ENCODE peak calls at places on chromosomes 3 and 15, in six cellular contexts. L, D, A, J, K and Q are unnamed samples. For H3K4me1, the result is how much of the 10 kb centered on the place peaks cover.

GRCh38 chr3:58521917-58522680 is 14.9 kb downstream of the ACOX2 start:
- DNase-seq in L (no peak), D (no peak), A (no peak), J (no peak), K (no peak), Q (no peak)

GRCh38 chr15:96323250-96324162 is 7.0 kb upstream of the NR2F2 start:
- DNase-seq in L (no peak), D (no peak), A (no peak), J (no peak), K (no peak), Q (no peak)

GRCh38 chr3:105614288-105615030 is 247.8 kb downstream of the ALCAM start:
- DNase-seq in L (no peak), D (no peak), A (no peak), J (no peak), K (peak), Q (no peak)

GRCh38 chr3:16692486-16693378 is 87.5 kb upstream of the DAZL start:
- DNase-seq in L (no peak), D (no peak), A (no peak), J (no peak), K (no peak), Q (no peak)

GRCh38 chr3:43968465-43968864 is 273.2 kb upstream of the TOPAZ1 start:
- DNase-seq in L (no peak), D (no peak), A (no peak), J (no peak), K (no peak), Q (no peak)

GRCh38 chr3:50525987-50526386 is 22.6 kb upstream of the CACNA2D2 start:
- DNase-seq in L (peak), D (no peak), A (peak), J (peak), K (no peak), Q (no peak)

GRCh38 chr3:151425640-151426336 is 35.1 kb downstream of the IGSF10 start:
- DNase-seq in L (no peak), D (no peak), A (no peak), J (no peak), K (no peak), Q (peak)

GRCh38 chr3:39505866-39506738 is 38.6 kb downstream of the MOBP start:
- DNase-seq in L (no peak), D (no peak), A (no peak), J (no peak), K (no peak), Q (no peak)

GRCh38 chr3:24043985-24044384 is 98.9 kb downstream of the NR1D2 start:
- DNase-seq in L (no peak), D (no peak), A (no peak), J (no peak), K (no peak), Q (no peak)

GRCh38 chr15:79027532-79028410 is 62.8 kb downstream of the RASGRF1 start:
- DNase-seq in L (no peak), D (no peak), A (no peak), J (no peak), K (no peak), Q (no peak)

GRCh38 chr3:17605032-17605431 is 137.4 kb downstream of the TBC1D5 start:
- DNase-seq in L (no peak), D (no peak), A (no peak), J (peak), K (no peak), Q (no peak)

GRCh38 chr3:19543212-19543841 is 390.7 kb downstream of the EFHB start:
- DNase-seq in L (peak), D (no peak), A (no peak), J (peak), K (peak), Q (peak)

GRCh38 chr3:182697345-182697919 is 95.9 kb upstream of the ATP11B start:
- DNase-seq in L (no peak), D (no peak), A (no peak), J (no peak), K (no peak), Q (no peak)

GRCh38 chr15:75640483-75641175 is 605 bp upstream of the IMP3 start:
- DNase-seq in L (peak), D (no peak), A (peak), J (peak), K (peak), Q (peak)

GRCh38 chr3:170703121-170703588 is 117.3 kb upstream of the SLC7A14 start:
- DNase-seq in L (no peak), D (no peak), A (no peak), J (no peak), K (no peak), Q (no peak)

GRCh38 chr15:78087944-78088772 is 4.2 kb upstream of the SH2D7 start:
- DNase-seq in L (no peak), D (no peak), A (peak), J (no peak), K (no peak), Q (no peak)

GRCh38 chr3:135759651-135760050 is 205.9 kb upstream of the PPP2R3A start:
- DNase-seq in L (no peak), D (no peak), A (no peak), J (no peak), K (no peak), Q (no peak)

GRCh38 chr3:37704129-37704528 is 157.6 kb upstream of the CTDSPL start:
- DNase-seq in L (no peak), D (no peak), A (no peak), J (no peak), K (no peak), Q (no peak)

GRCh38 chr3:79415351-79415750 is 352.4 kb downstream of the ROBO1 start:
- DNase-seq in L (no peak), D (no peak), A (no peak), J (no peak), K (no peak), Q (no peak)

GRCh38 chr3:57822686-57823085 is 66.6 kb downstream of the SLMAP start:
- DNase-seq in L (no peak), D (no peak), A (no peak), J (no peak), K (no peak), Q (no peak)

GRCh38 chr3:55309336-55309735 is 177.8 kb downstream of the WNT5A start:
- DNase-seq in L (no peak), D (no peak), A (no peak), J (no peak), K (no peak), Q (no peak)

GRCh38 chr3:56790016-56790950 is 11.5 kb downstream of the ARHGEF3 start:
- DNase-seq in L (no peak), D (no peak), A (peak), J (no peak), K (no peak), Q (no peak)
- H3K4me1 ChIP-seq in L (under half), D (under half), A (half or more), J (under half), K (under half), Q (under half)

GRCh38 chr15:65355983-65356353 is 21.8 kb downstream of the IGDCC3 start:
- DNase-seq in L (no peak), D (no peak), A (no peak), J (no peak), K (no peak), Q (no peak)
- H3K4me3 ChIP-seq in L (no peak), D (peak), A (no peak), J (no peak), K (peak), Q (peak)

GRCh38 chr15:40053234-40054055 is 14.5 kb upstream of the SRP14 start:
- DNase-seq in L (peak), D (no peak), A (no peak), J (no peak), K (no peak), Q (no peak)

GRCh38 chr15:40052604-40053003 is 13.6 kb upstream of the SRP14 start:
- DNase-seq in L (peak), D (no peak), A (no peak), J (no peak), K (no peak), Q (no peak)

GRCh38 chr15:40055576-40056293 is 16.8 kb upstream of the SRP14 start:
- DNase-seq in L (no peak), D (no peak), A (no peak), J (no peak), K (no peak), Q (no peak)

GRCh38 chr15:40054056-40054745 is 15.2 kb upstream of the SRP14 start:
- DNase-seq in L (no peak), D (no peak), A (no peak), J (no peak), K (no peak), Q (no peak)

GRCh38 chr15:40054746-40055575 is 16.0 kb upstream of the SRP14 start:
- DNase-seq in L (no peak), D (no peak), A (peak), J (no peak), K (peak), Q (no peak)
- H3K4me1 ChIP-seq in L (under half), D (under half), A (under half), J (under half), K (under half), Q (under half)

GRCh38 chr3:185711255-185711870 is 113.5 kb downstream of the IGF2BP2 start:
- DNase-seq in L (no peak), D (no peak), A (no peak), J (no peak), K (no peak), Q (no peak)

GRCh38 chr3:185708392-185708791 is 116.5 kb downstream of the IGF2BP2 start:
- DNase-seq in L (no peak), D (no peak), A (no peak), J (no peak), K (no peak), Q (no peak)

GRCh38 chr3:185713015-185713414 is 111.8 kb downstream of the IGF2BP2 start:
- DNase-seq in L (peak), D (no peak), A (no peak), J (no peak), K (no peak), Q (no peak)

GRCh38 chr3:185712337-185712736 is 112.5 kb downstream of the IGF2BP2 start:
- DNase-seq in L (no peak), D (no peak), A (no peak), J (no peak), K (no peak), Q (no peak)

GRCh38 chr3:185709241-185709955 is 115.4 kb downstream of the IGF2BP2 start:
- DNase-seq in L (no peak), D (no peak), A (no peak), J (no peak), K (no peak), Q (no peak)
- H3K4me3 ChIP-seq in L (no peak), D (no peak), A (no peak), J (no peak), K (no peak), Q (no peak)

GRCh38 chr15:68586274-68586961 is 7.6 kb downstream of the CORO2B start:
- DNase-seq in L (no peak), D (peak), A (no peak), J (peak), K (peak), Q (no peak)

GRCh38 chr15:68589783-68590710 is 11.3 kb downstream of the CORO2B start:
- DNase-seq in L (no peak), D (no peak), A (no peak), J (no peak), K (no peak), Q (no peak)

GRCh38 chr15:68589012-68589411 is 10.2 kb downstream of the CORO2B start:
- DNase-seq in L (no peak), D (no peak), A (no peak), J (no peak), K (no peak), Q (no peak)

GRCh38 chr15:68585574-68586273 is 6.9 kb downstream of the CORO2B start:
- DNase-seq in L (no peak), D (no peak), A (no peak), J (no peak), K (no peak), Q (no peak)

DNA sequence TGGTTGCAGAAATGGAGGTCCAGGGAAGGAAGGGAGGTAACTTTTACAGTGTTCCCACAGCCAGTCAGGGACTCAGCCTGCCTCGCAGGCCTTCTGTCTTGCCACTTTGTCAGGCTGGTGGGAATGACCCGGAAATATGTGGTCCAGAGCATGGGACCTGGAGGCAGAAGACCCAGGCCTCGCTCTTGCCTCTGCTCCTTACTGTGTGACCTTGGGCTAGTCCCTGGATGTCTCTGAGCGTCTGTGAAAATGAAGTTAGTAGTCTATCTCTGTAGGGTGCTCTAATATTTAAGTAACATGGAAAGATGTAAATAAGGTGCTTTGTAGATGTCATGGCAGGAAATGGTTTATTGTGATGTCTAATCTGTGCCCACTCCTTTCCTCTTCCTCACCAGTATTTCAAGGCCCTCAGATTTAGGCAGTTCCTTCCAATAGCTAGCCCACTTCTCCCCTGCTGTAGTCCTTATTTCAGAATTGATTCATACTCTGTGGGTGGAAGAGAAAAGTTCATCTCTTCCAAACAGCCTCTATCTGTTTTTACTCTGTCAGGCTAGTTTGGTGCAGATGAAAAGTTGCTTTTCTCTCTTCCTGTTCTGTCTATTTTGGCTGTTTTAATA is 9.1 kb downstream of the CORO2B start:
- DNase-seq in L (no peak), D (no peak), A (no peak), J (no peak), K (no peak), Q (no peak)
- H3K4me1 ChIP-seq in L (under half), D (under half), A (under half), J (under half), K (under half), Q (under half)

DNA sequence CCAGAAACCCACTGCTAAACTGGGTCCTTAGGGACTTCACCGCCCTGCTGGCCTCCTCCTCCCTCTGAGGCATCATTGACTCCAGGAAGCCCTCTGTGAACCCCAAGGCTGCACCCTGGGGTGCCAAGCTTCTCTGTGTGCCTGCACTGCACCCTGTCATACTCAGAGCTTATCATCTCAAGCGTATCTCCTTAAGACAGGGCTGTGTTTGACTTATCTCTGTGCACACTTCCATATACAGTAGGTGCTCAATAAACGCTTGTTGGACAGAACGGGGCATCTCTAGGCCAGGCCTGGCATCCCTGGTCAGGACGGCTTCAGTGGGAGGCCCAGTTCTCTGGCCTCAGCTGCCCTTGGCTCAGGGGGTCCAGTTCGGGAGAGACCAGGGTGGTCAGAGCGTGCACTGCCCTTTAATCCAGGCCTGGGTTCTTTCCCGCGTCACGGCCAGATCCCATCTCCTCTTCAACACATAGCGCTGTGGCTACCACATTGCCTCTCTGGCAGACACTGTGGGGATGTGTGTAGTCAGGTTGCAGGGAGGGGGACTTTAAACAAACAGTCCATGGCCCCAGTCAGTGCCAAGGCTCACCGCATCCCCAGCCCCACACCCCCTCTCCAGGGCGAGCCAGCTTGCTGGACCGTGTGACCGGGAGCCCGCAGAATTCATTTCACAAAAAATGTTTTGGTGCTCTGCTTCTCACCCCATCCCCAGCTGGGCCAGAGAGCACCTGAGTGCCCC is 33.4 kb downstream of the MAGEF1 start:
- DNase-seq in L (no peak), D (no peak), A (no peak), J (no peak), K (no peak), Q (no peak)
- H3K4me3 ChIP-seq in L (no peak), D (no peak), A (no peak), J (no peak), K (no peak), Q (no peak)

GRCh38 chr3:31550452-31551251 is 17.9 kb downstream of the STT3B start:
- DNase-seq in L (peak), D (no peak), A (no peak), J (no peak), K (no peak), Q (no peak)
- H3K4me1 ChIP-seq in L (under half), D (under half), A (under half), J (under half), K (under half), Q (under half)

GRCh38 chr3:47443611-47443995 is 32.1 kb downstream of the SCAP start:
- DNase-seq in L (peak), D (no peak), A (no peak), J (no peak), K (peak), Q (no peak)
- H3K4me3 ChIP-seq in L (no peak), D (no peak), A (no peak), J (no peak), K (peak), Q (no peak)

GRCh38 chr3:15314276-15314675 is 18.1 kb downstream of the SH3BP5 start:
- DNase-seq in L (no peak), D (no peak), A (no peak), J (no peak), K (no peak), Q (no peak)

GRCh38 chr3:15315003-15315402 is 17.4 kb downstream of the SH3BP5 start:
- DNase-seq in L (no peak), D (no peak), A (no peak), J (no peak), K (no peak), Q (no peak)

GRCh38 chr3:15313461-15313860 is 18.9 kb downstream of the SH3BP5 start:
- DNase-seq in L (no peak), D (no peak), A (peak), J (no peak), K (no peak), Q (no peak)

GRCh38 chr3:15309662-15310335 is 22.6 kb downstream of the SH3BP5 start:
- DNase-seq in L (no peak), D (no peak), A (peak), J (no peak), K (no peak), Q (no peak)

DNA sequence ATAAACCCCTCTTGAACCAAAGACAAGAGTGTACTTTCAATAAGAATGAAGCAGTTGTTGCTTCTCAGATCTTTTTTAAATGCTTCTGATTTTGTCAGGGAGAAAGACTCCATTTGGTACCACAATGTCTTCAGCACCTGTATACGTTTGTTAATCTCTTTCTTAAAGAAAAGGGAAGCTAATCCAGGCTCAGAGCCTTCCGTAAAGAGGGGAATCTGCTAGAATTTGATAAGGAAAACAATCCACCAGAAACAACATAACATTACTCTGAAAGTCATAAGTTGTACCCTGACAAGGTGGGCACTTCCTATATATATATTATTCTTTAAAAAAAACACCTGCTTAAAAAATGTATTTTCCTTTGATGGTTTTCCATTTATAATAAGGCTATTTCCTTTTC is 19.8 kb downstream of the SH3BP5 start:
- DNase-seq in L (no peak), D (no peak), A (no peak), J (no peak), K (no peak), Q (no peak)
- H3K4me1 ChIP-seq in L (under half), D (under half), A (half or more), J (under half), K (half or more), Q (under half)

GRCh38 chr3:141710121-141710520 is 28.0 kb upstream of the RNF7 start:
- DNase-seq in L (no peak), D (no peak), A (no peak), J (no peak), K (no peak), Q (no peak)
- H3K4me3 ChIP-seq in L (no peak), D (no peak), A (no peak), J (no peak), K (no peak), Q (no peak)